ENCODE peak calls at places on chromosome 3, in seven cellular contexts. One of them, this sample, is unnamed.

GRCh38 chr3:8757551-8758518 is 11.6 kb downstream of the OXTR start:
- DNase-seq in IMR-90: peak; percentile 48
- DNase-seq in endothelial cell of umbilical vein: no peak
- DNase-seq in fibroblast of lung: peak; percentile 50
- DNase-seq in A549: no peak
- DNase-seq in keratinocyte: no peak
- DNase-seq in adrenal gland: no peak
- DNase-seq in this sample: no peak

GRCh38 chr3:149393355-149394165 is 16.1 kb upstream of the TM4SF1 start:
- DNase-seq in adrenal gland: peak; percentile 64
- DNase-seq in IMR-90: peak; percentile 83
- DNase-seq in fibroblast of lung: peak; percentile 86
- DNase-seq in endothelial cell of umbilical vein: peak; percentile 88
- DNase-seq in A549: peak; percentile 71
- DNase-seq in keratinocyte: no peak
- DNase-seq in this sample: peak; percentile 69

GRCh38 chr3:143302638-143303171 is 183.1 kb downstream of the CHST2 start:
- DNase-seq in endothelial cell of umbilical vein: peak; percentile 90
- DNase-seq in A549: no peak
- DNase-seq in IMR-90: peak; percentile 74
- DNase-seq in keratinocyte: no peak
- DNase-seq in fibroblast of lung: peak; percentile 81
- DNase-seq in adrenal gland: peak; percentile 52
- DNase-seq in this sample: no peak

GRCh38 chr3:39349080-39349479 is 19.6 kb downstream of the CCR8 start:
- DNase-seq in keratinocyte: no peak
- DNase-seq in adrenal gland: no peak
- DNase-seq in A549: no peak
- DNase-seq in IMR-90: no peak
- DNase-seq in fibroblast of lung: no peak
- DNase-seq in endothelial cell of umbilical vein: no peak
- DNase-seq in this sample: no peak

GRCh38 chr3:191094057-191094456 is 105.0 kb upstream of the OSTN start:
- DNase-seq in IMR-90: peak; percentile 89
- DNase-seq in endothelial cell of umbilical vein: no peak
- DNase-seq in fibroblast of lung: peak; percentile 83
- DNase-seq in adrenal gland: no peak
- DNase-seq in keratinocyte: peak; percentile 25
- DNase-seq in A549: no peak
- DNase-seq in this sample: no peak

GRCh38 chr3:169966951-169967915 is 626 bp downstream of the SEC62 start:
- DNase-seq in keratinocyte: no peak
- DNase-seq in IMR-90: peak; percentile 49
- DNase-seq in A549: peak; percentile 33
- DNase-seq in fibroblast of lung: peak; percentile 66
- DNase-seq in adrenal gland: peak; percentile 60
- DNase-seq in endothelial cell of umbilical vein: peak; percentile 62
- DNase-seq in this sample: peak; percentile 26

GRCh38 chr3:141127344-141128125 is 76.4 kb downstream of the SPSB4 start:
- DNase-seq in A549: no peak
- DNase-seq in adrenal gland: no peak
- DNase-seq in keratinocyte: no peak
- DNase-seq in IMR-90: no peak
- DNase-seq in endothelial cell of umbilical vein: no peak
- DNase-seq in fibroblast of lung: no peak
- DNase-seq in this sample: no peak

GRCh38 chr3:114111060-114111790 is 54.7 kb downstream of the QTRT2 start:
- DNase-seq in IMR-90: no peak
- DNase-seq in fibroblast of lung: no peak
- DNase-seq in keratinocyte: no peak
- DNase-seq in adrenal gland: no peak
- DNase-seq in A549: no peak
- DNase-seq in endothelial cell of umbilical vein: no peak
- DNase-seq in this sample: no peak

GRCh38 chr3:179796421-179796820 is 143.6 kb downstream of the USP13 start:
- DNase-seq in IMR-90: no peak
- DNase-seq in A549: no peak
- DNase-seq in fibroblast of lung: no peak
- DNase-seq in adrenal gland: no peak
- DNase-seq in endothelial cell of umbilical vein: no peak
- DNase-seq in keratinocyte: no peak
- DNase-seq in this sample: no peak

GRCh38 chr3:42535981-42536784 is 33.7 kb downstream of the VIPR1 start:
- DNase-seq in IMR-90: no peak
- DNase-seq in adrenal gland: no peak
- DNase-seq in endothelial cell of umbilical vein: peak; percentile 16
- DNase-seq in keratinocyte: no peak
- DNase-seq in fibroblast of lung: no peak
- DNase-seq in A549: peak; percentile 41
- DNase-seq in this sample: no peak

GRCh38 chr3:58570851-58571250 is 6.3 kb downstream of the FAM107A start:
- DNase-seq in fibroblast of lung: no peak
- DNase-seq in endothelial cell of umbilical vein: no peak
- DNase-seq in IMR-90: no peak
- DNase-seq in adrenal gland: no peak
- DNase-seq in keratinocyte: no peak
- DNase-seq in A549: no peak
- DNase-seq in this sample: no peak

GRCh38 chr3:65597225-65597951 is 441.3 kb downstream of the MAGI1 start:
- DNase-seq in keratinocyte: no peak
- DNase-seq in endothelial cell of umbilical vein: peak; percentile 12
- DNase-seq in A549: no peak
- DNase-seq in adrenal gland: no peak
- DNase-seq in fibroblast of lung: peak; percentile 45
- DNase-seq in IMR-90: peak; percentile 54
- DNase-seq in this sample: no peak

GRCh38 chr3:45986303-45986982 is 9.2 kb downstream of the FYCO1 start:
- DNase-seq in adrenal gland: peak; percentile 55
- DNase-seq in A549: peak; percentile 53
- DNase-seq in fibroblast of lung: peak; percentile 67
- DNase-seq in IMR-90: peak; percentile 87
- DNase-seq in endothelial cell of umbilical vein: peak; percentile 76
- DNase-seq in keratinocyte: no peak
- DNase-seq in this sample: peak; percentile 42

GRCh38 chr3:59386165-59386564 is 336.3 kb upstream of the CFAP20DC start:
- DNase-seq in IMR-90: no peak
- DNase-seq in fibroblast of lung: no peak
- DNase-seq in A549: no peak
- DNase-seq in endothelial cell of umbilical vein: no peak
- DNase-seq in adrenal gland: no peak
- DNase-seq in keratinocyte: no peak
- DNase-seq in this sample: no peak

DNA sequence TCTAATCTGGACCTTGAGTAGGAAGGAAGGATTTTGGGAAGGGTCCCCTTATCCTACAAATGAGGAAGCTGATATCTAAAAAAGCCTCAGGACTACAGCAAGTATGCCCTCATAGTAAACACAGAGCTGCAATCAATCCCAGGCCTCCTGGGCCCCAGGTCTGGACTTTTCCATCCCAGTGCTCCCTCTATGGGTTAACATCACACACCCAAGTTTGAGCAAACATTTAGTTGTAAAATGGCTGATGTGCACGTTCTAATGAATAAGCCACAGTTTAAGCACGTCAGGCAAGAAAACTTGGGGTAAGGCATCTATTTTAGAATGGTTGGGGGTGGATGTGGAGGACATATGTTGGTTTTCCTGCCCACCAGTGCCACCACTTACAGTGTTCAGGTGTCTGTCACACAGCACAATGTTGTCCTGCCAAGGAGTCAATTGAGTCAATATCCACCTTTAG is 44.3 kb upstream of the UBE2E1 start:
- DNase-seq in A549: peak; percentile 71
- DNase-seq in IMR-90: peak; percentile 55
- DNase-seq in endothelial cell of umbilical vein: peak; percentile 60
- DNase-seq in keratinocyte: no peak
- DNase-seq in fibroblast of lung: peak; percentile 52
- DNase-seq in adrenal gland: no peak
- DNase-seq in this sample: no peak
- H3K27ac ChIP-seq in A549: peak overlapping the region; percentile 29
- H3K27ac ChIP-seq in IMR-90: no peak overlapping the region
- H3K27ac ChIP-seq in endothelial cell of umbilical vein: no peak overlapping the region
- H3K27ac ChIP-seq in keratinocyte: no peak overlapping the region
- H3K27ac ChIP-seq in fibroblast of lung: no peak overlapping the region
- H3K27ac ChIP-seq in adrenal gland: no peak overlapping the region
- H3K27ac ChIP-seq in this sample: no peak overlapping the region

GRCh38 chr3:32780735-32781210 is 37.0 kb upstream of the TRIM71 start:
- DNase-seq in A549: no peak
- DNase-seq in keratinocyte: no peak
- DNase-seq in fibroblast of lung: peak; percentile 43
- DNase-seq in adrenal gland: no peak
- DNase-seq in IMR-90: peak; percentile 16
- DNase-seq in endothelial cell of umbilical vein: no peak
- DNase-seq in this sample: no peak

GRCh38 chr3:32782417-32782816 is 35.4 kb upstream of the TRIM71 start:
- DNase-seq in keratinocyte: no peak
- DNase-seq in adrenal gland: no peak
- DNase-seq in IMR-90: no peak
- DNase-seq in fibroblast of lung: no peak
- DNase-seq in A549: no peak
- DNase-seq in endothelial cell of umbilical vein: no peak
- DNase-seq in this sample: no peak

GRCh38 chr3:32780071-32780734 is 37.6 kb upstream of the TRIM71 start:
- DNase-seq in fibroblast of lung: no peak
- DNase-seq in A549: no peak
- DNase-seq in keratinocyte: no peak
- DNase-seq in endothelial cell of umbilical vein: no peak
- DNase-seq in IMR-90: no peak
- DNase-seq in adrenal gland: no peak
- DNase-seq in this sample: no peak

GRCh38 chr3:32778389-32778788 is 39.4 kb upstream of the TRIM71 start:
- DNase-seq in adrenal gland: no peak
- DNase-seq in A549: no peak
- DNase-seq in fibroblast of lung: no peak
- DNase-seq in endothelial cell of umbilical vein: no peak
- DNase-seq in keratinocyte: no peak
- DNase-seq in IMR-90: no peak
- DNase-seq in this sample: no peak

GRCh38 chr3:32781211-32781968 is 36.4 kb upstream of the TRIM71 start:
- DNase-seq in A549: peak; percentile 73
- DNase-seq in fibroblast of lung: peak; percentile 78
- DNase-seq in endothelial cell of umbilical vein: peak; percentile 80
- DNase-seq in keratinocyte: no peak
- DNase-seq in IMR-90: peak; percentile 68
- DNase-seq in adrenal gland: peak; percentile 53
- DNase-seq in this sample: peak; percentile 59
- TF ChIP-seq CTCF in A549: peak; percentile 78
- TF ChIP-seq CTCF in fibroblast of lung: peak; percentile 69
- TF ChIP-seq CTCF in endothelial cell of umbilical vein: peak; percentile 77
- TF ChIP-seq CTCF in keratinocyte: peak; percentile 88
- TF ChIP-seq CTCF in IMR-90: peak; percentile 79
- TF ChIP-seq CTCF in adrenal gland: peak; percentile 76
- TF ChIP-seq CTCF in this sample: no peak

GRCh38 chr3:43776101-43776500 is 85.4 kb downstream of the ABHD5 start:
- DNase-seq in endothelial cell of umbilical vein: no peak
- DNase-seq in keratinocyte: no peak
- DNase-seq in fibroblast of lung: no peak
- DNase-seq in adrenal gland: no peak
- DNase-seq in A549: no peak
- DNase-seq in IMR-90: no peak
- DNase-seq in this sample: no peak
- H3K27ac ChIP-seq in endothelial cell of umbilical vein: no peak overlapping the region
- H3K27ac ChIP-seq in keratinocyte: no peak overlapping the region
- H3K27ac ChIP-seq in fibroblast of lung: no peak overlapping the region
- H3K27ac ChIP-seq in adrenal gland: no peak overlapping the region
- H3K27ac ChIP-seq in A549: peak overlapping the region; percentile 10
- H3K27ac ChIP-seq in IMR-90: no peak overlapping the region
- H3K27ac ChIP-seq in this sample: no peak overlapping the region

DNA sequence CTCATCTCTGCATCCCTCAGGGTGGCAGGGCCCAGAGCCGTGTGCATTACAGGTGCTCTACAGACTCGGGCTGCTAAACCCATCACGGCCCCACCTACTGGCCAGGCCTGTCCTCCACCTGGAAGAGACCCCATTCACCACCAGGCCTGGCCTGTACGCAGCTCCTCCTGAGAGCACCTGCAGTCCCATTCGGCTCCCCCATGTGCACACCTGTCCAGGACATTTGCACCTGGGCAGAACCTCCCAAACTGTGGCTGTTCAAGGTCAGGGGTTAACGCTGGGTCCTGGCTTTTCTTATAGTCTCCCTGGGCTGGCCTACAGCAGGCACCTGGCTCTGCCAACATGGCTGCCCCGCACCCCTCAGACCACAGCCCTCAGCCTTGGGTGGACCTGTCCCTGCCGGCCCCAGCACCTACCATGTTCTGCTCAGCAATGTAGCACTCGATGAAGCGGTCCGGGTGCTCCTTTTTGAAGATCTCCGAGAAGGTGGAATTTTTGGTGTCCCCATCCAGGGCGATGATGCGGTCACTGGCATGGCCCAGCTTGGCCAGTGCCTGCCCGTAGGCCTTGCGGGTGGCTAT is 25.7 kb downstream of the TKT start:
- DNase-seq in fibroblast of lung: no peak
- DNase-seq in keratinocyte: no peak
- DNase-seq in A549: no peak
- DNase-seq in IMR-90: no peak
- DNase-seq in endothelial cell of umbilical vein: no peak
- DNase-seq in adrenal gland: no peak
- DNase-seq in this sample: no peak
- TF ChIP-seq CTCF in fibroblast of lung: no peak
- TF ChIP-seq CTCF in keratinocyte: no peak
- TF ChIP-seq CTCF in A549: no peak
- TF ChIP-seq CTCF in IMR-90: no peak
- TF ChIP-seq CTCF in endothelial cell of umbilical vein: no peak
- TF ChIP-seq CTCF in adrenal gland: no peak
- TF ChIP-seq CTCF in this sample: no peak

GRCh38 chr3:125154110-125154509 is 58.4 kb downstream of the SLC12A8 start:
- DNase-seq in adrenal gland: no peak
- DNase-seq in A549: no peak
- DNase-seq in keratinocyte: no peak
- DNase-seq in IMR-90: no peak
- DNase-seq in fibroblast of lung: no peak
- DNase-seq in endothelial cell of umbilical vein: no peak
- DNase-seq in this sample: no peak
- H3K27ac ChIP-seq in adrenal gland: no peak overlapping the region
- H3K27ac ChIP-seq in A549: no peak overlapping the region
- H3K27ac ChIP-seq in keratinocyte: no peak overlapping the region
- H3K27ac ChIP-seq in IMR-90: no peak overlapping the region
- H3K27ac ChIP-seq in fibroblast of lung: no peak overlapping the region
- H3K27ac ChIP-seq in endothelial cell of umbilical vein: no peak overlapping the region
- H3K27ac ChIP-seq in this sample: no peak overlapping the region

DNA sequence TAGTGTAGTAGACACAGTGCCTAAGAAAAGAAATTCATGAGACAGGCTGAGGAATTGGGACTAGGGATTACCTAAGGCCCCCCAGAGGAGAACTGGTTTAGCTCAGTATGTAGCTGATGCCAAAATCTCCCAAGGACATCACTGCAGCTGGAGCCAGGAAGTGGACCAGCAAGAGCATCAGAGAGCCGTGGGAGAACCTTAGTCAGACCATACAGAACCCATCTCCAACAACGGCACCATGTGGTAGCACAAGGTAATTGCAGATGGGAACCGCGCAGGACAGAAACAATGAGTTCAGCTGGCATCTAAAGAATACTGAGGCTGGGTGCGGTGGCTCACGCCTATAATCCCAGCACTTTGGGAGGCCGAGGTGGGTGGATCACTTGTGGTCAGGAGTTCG is 81.7 kb downstream of the WNT5A start:
- DNase-seq in fibroblast of lung: peak; percentile 36
- DNase-seq in keratinocyte: no peak
- DNase-seq in endothelial cell of umbilical vein: no peak
- DNase-seq in adrenal gland: no peak
- DNase-seq in IMR-90: peak; percentile 12
- DNase-seq in A549: no peak
- DNase-seq in this sample: no peak
- TF ChIP-seq CTCF in fibroblast of lung: peak; percentile 39
- TF ChIP-seq CTCF in keratinocyte: peak; percentile 67
- TF ChIP-seq CTCF in endothelial cell of umbilical vein: no peak
- TF ChIP-seq CTCF in adrenal gland: peak; percentile 17
- TF ChIP-seq CTCF in IMR-90: peak; percentile 18
- TF ChIP-seq CTCF in A549: no peak
- TF ChIP-seq CTCF in this sample: no peak